ENCODE peak calls at places on chromosomes 7 and 10, in eight cellular contexts. J is CD4-positive, CD25-positive, alpha-beta regulatory T cell; K is T-helper 2 cell; G is T1000; B is NCI-H2029 treated with DMSO at 0.1 percent for 48 hours; X is Peyer's patch; F is hepatocyte; S is ascending aorta. Y is an unnamed sample.

GRCh38 chr7:114865564-114865963 is 56.3 kb upstream of the MDFIC start:
- DNase-seq in S (peak; percentile 64), K (peak; percentile 60), X (peak; percentile 79), J (peak; percentile 53), F (peak; percentile 56), B (no peak), G (no peak), Y (peak; percentile 49)

GRCh38 chr7:44145419-44145968 is 4.4 kb upstream of the MYL7 start:
- DNase-seq in J (peak; percentile 51), X (peak; percentile 55), F (no peak), B (no peak), S (peak; percentile 66), K (peak; percentile 69), G (no peak), Y (peak; percentile 66)

GRCh38 chr7:157668884-157669767 is 332.3 kb downstream of the DNAJB6 start:
- DNase-seq in X (no peak), J (no peak), G (no peak), F (no peak), S (no peak), K (no peak), B (no peak), Y (no peak)

GRCh38 chr7:76054129-76055120 is 6.5 kb downstream of the MDH2 start:
- DNase-seq in S (no peak), G (peak; percentile 58), J (no peak), K (peak; percentile 31), F (peak; percentile 66), B (no peak), X (no peak), Y (no peak)

GRCh38 chr10:124928545-124928944 is 13.4 kb upstream of the ZRANB1 start:
- DNase-seq in J (no peak), X (no peak), F (no peak), K (no peak), G (no peak), B (no peak), S (no peak), Y (no peak)

GRCh38 chr10:111281516-111281915 is 204.7 kb downstream of the ADRA2A start:
- DNase-seq in K (no peak), B (no peak), F (peak; percentile 41), S (no peak), J (no peak), X (no peak), G (no peak), Y (no peak)

GRCh38 chr10:1155791-1156615 is 99.8 kb downstream of the WDR37 start:
- DNase-seq in G (no peak), F (no peak), S (peak; percentile 43), J (no peak), K (no peak), X (peak; percentile 26), B (no peak), Y (peak; percentile 15)

GRCh38 chr7:30994206-30995100 is 30.7 kb downstream of the GHRHR start:
- DNase-seq in S (no peak), B (no peak), K (no peak), F (no peak), J (no peak), X (no peak), G (no peak), Y (no peak)

GRCh38 chr7:103727982-103728610 is 261.4 kb downstream of the RELN start:
- DNase-seq in F (no peak), X (no peak), J (no peak), B (no peak), S (no peak), K (no peak), G (no peak), Y (no peak)

GRCh38 chr10:82319558-82319957 is 444.6 kb downstream of the NRG3 start:
- DNase-seq in K (no peak), F (no peak), G (no peak), X (no peak), J (no peak), B (no peak), S (no peak), Y (no peak)

GRCh38 chr7:101373812-101374612 is 11.3 kb downstream of the COL26A1 start:
- DNase-seq in J (no peak), K (no peak), X (no peak), F (peak; percentile 28), B (peak; percentile 9), S (no peak), G (no peak), Y (no peak)

GRCh38 chr10:49281461-49281860 is 17.5 kb upstream of the C10orf71 start:
- DNase-seq in F (no peak), B (no peak), K (no peak), X (no peak), J (no peak), G (no peak), S (peak; percentile 61), Y (no peak)

GRCh38 chr10:113329121-113329596 is 223.7 kb upstream of the HABP2 start:
- DNase-seq in F (no peak), B (no peak), J (no peak), K (no peak), X (no peak), S (no peak), G (peak; percentile 14), Y (no peak)

GRCh38 chr7:85001493-85002345 is 185.1 kb downstream of the SEMA3D start:
- DNase-seq in F (no peak), S (no peak), B (no peak), G (no peak), X (no peak), K (no peak), J (no peak), Y (no peak)